ENCODE peak calls at places on chromosomes 2 and 18, in nine cellular contexts. B is HCT116, U is OCI-LY7, E is GM23248, L is GM23338, N is SK-N-SH, D is MM.1S, Y is PC-3, K is hepatocyte. C is an unnamed sample.

GRCh38 chr2:109397883-109398282 is 215.9 kb downstream of the SEPTIN10 start:
- DNase-seq in N (no peak), U (no peak), B (no peak), Y (no peak), D (no peak), L (no peak), E (no peak), K (no peak), C (no peak)

GRCh38 chr2:2558476-2558875 is 227.4 kb upstream of the MYT1L start:
- DNase-seq in K (no peak), D (no peak), E (no peak), U (no peak), Y (no peak), N (no peak), L (no peak), B (no peak), C (no peak)

GRCh38 chr18:55982992-55983391 is 395.0 kb upstream of the TCF4 start:
- DNase-seq in B (no peak), U (no peak), D (no peak), Y (peak), L (peak), E (peak), K (no peak), N (no peak), C (no peak)

GRCh38 chr2:40415391-40415790 is 36.5 kb downstream of the SLC8A1 start:
- DNase-seq in U (no peak), K (no peak), Y (peak), N (no peak), D (no peak), E (no peak), L (no peak), B (no peak), C (no peak)

GRCh38 chr2:211877061-211877460 is 661.5 kb downstream of the ERBB4 start:
- DNase-seq in E (no peak), K (no peak), U (no peak), B (no peak), D (no peak), Y (no peak), L (no peak), N (no peak), C (no peak)

GRCh38 chr18:35178260-35178659 is 62.6 kb upstream of the ZNF397 start:
- DNase-seq in D (no peak), L (no peak), K (no peak), U (no peak), B (no peak), N (no peak), Y (peak), E (peak), C (no peak)

GRCh38 chr2:151030663-151031230 is 230.9 kb downstream of the RBM43 start:
- DNase-seq in D (no peak), N (no peak), B (no peak), U (no peak), K (no peak), E (no peak), Y (no peak), L (peak), C (no peak)

GRCh38 chr2:171807831-171808393 is 86.1 kb downstream of the SLC25A12 start:
- DNase-seq in L (no peak), K (no peak), B (no peak), E (no peak), N (no peak), U (no peak), D (no peak), Y (no peak), C (no peak)

GRCh38 chr18:51051105-51051712 is 21.2 kb downstream of the SMAD4 start:
- DNase-seq in E (peak), N (peak), L (peak), U (peak), K (peak), Y (peak), B (peak), D (peak), C (peak)

GRCh38 chr2:155382781-155383180 is 684.3 kb downstream of the KCNJ3 start:
- DNase-seq in Y (no peak), N (no peak), D (no peak), L (no peak), U (no peak), E (no peak), B (no peak), K (peak), C (no peak)
- TF ChIP-seq EZH2phosphoT487 in Y (no peak), N (no peak), D (no peak), L (no peak), U (no peak), E (no peak), B (no peak), K (no peak), C (no peak)

GRCh38 chr2:33458248-33458819 is 18.1 kb upstream of the RASGRP3 start:
- DNase-seq in E (no peak), B (no peak), N (no peak), Y (no peak), K (no peak), D (no peak), L (no peak), U (no peak), C (no peak)

GRCh38 chr2:33453905-33454479 is 22.5 kb upstream of the RASGRP3 start:
- DNase-seq in D (no peak), N (no peak), Y (peak), B (no peak), E (no peak), L (no peak), K (no peak), U (no peak), C (no peak)

GRCh38 chr2:33459745-33460144 is 16.7 kb upstream of the RASGRP3 start:
- DNase-seq in E (no peak), L (no peak), B (no peak), D (no peak), U (no peak), Y (no peak), N (no peak), K (no peak), C (no peak)

GRCh38 chr2:33452545-33452944 is 23.9 kb upstream of the RASGRP3 start:
- DNase-seq in E (no peak), D (no peak), B (no peak), N (no peak), K (no peak), U (no peak), L (no peak), Y (no peak), C (no peak)

DNA sequence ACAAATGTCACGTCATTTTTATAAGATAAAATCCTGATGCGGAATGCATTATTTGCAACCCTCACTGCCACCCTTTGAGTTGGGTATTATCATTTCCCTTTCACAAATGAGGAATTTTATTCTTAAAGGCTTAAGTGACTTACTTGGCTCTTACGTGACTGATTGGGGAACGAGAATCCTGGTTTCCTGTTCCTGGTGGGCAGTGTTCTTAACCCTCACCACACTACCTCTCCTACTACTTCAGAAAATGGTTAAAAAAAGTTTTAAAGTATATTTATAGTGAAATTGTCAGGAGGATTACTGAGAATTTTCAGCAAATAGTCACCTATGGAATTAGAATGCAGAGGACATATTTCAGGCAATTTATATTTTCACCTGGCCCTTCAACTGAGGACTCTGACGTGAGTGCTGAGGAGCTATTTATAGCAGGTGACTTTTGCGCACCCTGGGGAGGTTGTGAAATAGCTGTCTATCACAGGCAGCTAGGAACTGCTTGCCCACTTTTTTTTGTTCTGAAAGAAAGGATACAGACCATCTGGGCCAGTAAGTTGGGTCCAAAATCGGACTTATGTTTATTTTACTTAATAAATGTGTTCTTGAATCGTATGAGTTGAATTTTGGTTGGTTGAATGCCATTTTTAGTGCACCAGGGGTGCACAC is 18.7 kb upstream of the RASGRP3 start:
- DNase-seq in L (no peak), K (peak), E (no peak), U (no peak), B (no peak), N (no peak), D (no peak), Y (no peak), C (no peak)
- TF ChIP-seq EZH2phosphoT487 in L (no peak), K (no peak), E (no peak), U (no peak), B (no peak), N (no peak), D (no peak), Y (no peak), C (no peak)

GRCh38 chr2:12075603-12076002 is 329.2 kb downstream of the LPIN1 start:
- DNase-seq in U (no peak), B (no peak), N (no peak), K (no peak), L (no peak), Y (no peak), E (no peak), D (no peak), C (no peak)

GRCh38 chr2:12074884-12075217 is 328.4 kb downstream of the LPIN1 start:
- DNase-seq in L (no peak), E (no peak), B (no peak), U (no peak), Y (no peak), D (no peak), N (no peak), K (no peak), C (no peak)

GRCh38 chr2:12073217-12073852 is 326.9 kb downstream of the LPIN1 start:
- DNase-seq in B (no peak), N (peak), U (no peak), L (no peak), Y (no peak), K (no peak), D (no peak), E (no peak), C (no peak)

GRCh38 chr2:12074126-12074883 is 327.9 kb downstream of the LPIN1 start:
- DNase-seq in Y (no peak), N (peak), B (no peak), D (no peak), L (no peak), K (no peak), E (no peak), U (no peak), C (peak)

GRCh38 chr2:12076810-12077209 is 330.4 kb downstream of the LPIN1 start:
- DNase-seq in D (no peak), E (no peak), L (no peak), B (no peak), U (no peak), Y (no peak), K (no peak), N (peak), C (no peak)
- TF ChIP-seq EZH2phosphoT487 in D (no peak), E (no peak), L (no peak), B (no peak), U (no peak), Y (no peak), K (no peak), N (no peak), C (no peak)

GRCh38 chr2:143321994-143322393 is 192.8 kb downstream of the ARHGAP15 start:
- DNase-seq in E (no peak), Y (peak), B (no peak), L (no peak), U (no peak), D (no peak), N (no peak), K (no peak), C (no peak)
- TF ChIP-seq EZH2phosphoT487 in E (no peak), Y (no peak), B (no peak), L (no peak), U (no peak), D (no peak), N (no peak), K (no peak), C (no peak)

GRCh38 chr2:163133602-163134001 is 295.0 kb upstream of the KCNH7 start:
- DNase-seq in U (no peak), L (no peak), D (no peak), Y (no peak), E (no peak), K (no peak), B (no peak), N (no peak), C (no peak)
- TF ChIP-seq EZH2phosphoT487 in U (no peak), L (no peak), D (no peak), Y (no peak), E (no peak), K (no peak), B (no peak), N (no peak), C (no peak)

C was measured in neural progenitor cell.